ENCODE peak calls at places on chromosomes 16 and 17, in ten cellular contexts. L is kidney epithelial cell, Z is breast epithelium, H is A549, A is tibial artery, R is stomach, Y is kidney, V is GM23338, B is fibroblast of pulmonary artery, F is astrocyte of the spinal cord. D is an unnamed sample.
A peak's percentile ranks its signal among the peaks of the same experiment; 100 is the strongest.

GRCh38 chr16:4706871-4707270 is 13.5 kb downstream of the NUDT16L1 start:
- DNase-seq in L (no peak), Z (no peak), H (no peak), A (no peak), R (no peak), Y (peak; percentile 43), V (no peak), B (no peak), F (no peak), D (no peak)

GRCh38 chr16:83206426-83206825 is 579.7 kb downstream of the CDH13 start:
- DNase-seq in L (no peak), Z (no peak), H (no peak), A (no peak), R (no peak), Y (no peak), V (no peak), B (no peak), F (peak; percentile 6), D (peak; percentile 11)

GRCh38 chr16:29737713-29738112 is 8.1 kb downstream of the C16orf54 start:
- DNase-seq in L (no peak), Z (no peak), H (no peak), A (no peak), R (no peak), Y (no peak), V (no peak), B (no peak), F (no peak), D (no peak)

GRCh38 chr17:56913000-56913866 is 616 bp downstream of the TRIM25 start:
- DNase-seq in L (no peak), Z (no peak), H (no peak), A (no peak), R (no peak), Y (peak; percentile 79), V (peak; percentile 76), B (peak; percentile 10), F (no peak), D (no peak)

GRCh38 chr17:76709077-76709950 is 1.5 kb downstream of the MXRA7 start:
- DNase-seq in L (peak; percentile 97), Z (peak; percentile 63), H (peak; percentile 29), A (peak; percentile 98), R (peak; percentile 50), Y (peak; percentile 96), V (peak; percentile 42), B (peak; percentile 95), F (peak; percentile 99), D (peak; percentile 95)

GRCh38 chr17:64599187-64599676 is 62.9 kb downstream of the SMURF2 start:
- DNase-seq in L (no peak), Z (no peak), H (no peak), A (no peak), R (peak; percentile 32), Y (no peak), V (peak; percentile 28), B (no peak), F (peak; percentile 36), D (no peak)

GRCh38 chr16:67326472-67327309 is at the start of the genes KCTD19 and LRRC36:
- DNase-seq in L (no peak), Z (no peak), H (peak; percentile 80), A (peak; percentile 69), R (peak; percentile 78), Y (peak; percentile 83), V (peak; percentile 96), B (no peak), F (peak; percentile 20), D (peak; percentile 5)

GRCh38 chr17:70555723-70556122 is 386.4 kb downstream of the KCNJ2 start:
- DNase-seq in L (no peak), Z (no peak), H (no peak), A (no peak), R (no peak), Y (no peak), V (no peak), B (no peak), F (no peak), D (no peak)

GRCh38 chr17:50944902-50945720 is 79.0 kb upstream of the TOB1 start:
- DNase-seq in L (no peak), Z (peak; percentile 16), H (no peak), A (peak; percentile 56), R (no peak), Y (no peak), V (peak; percentile 37), B (no peak), F (no peak), D (no peak)
- H3K4me3 ChIP-seq in L (no peak overlapping the region), Z (peak overlapping the region; percentile 54), H (peak overlapping the region; percentile 53), A (peak overlapping the region; percentile 44), R (peak overlapping the region; percentile 38), Y (peak overlapping the region; percentile 56), V (peak overlapping the region; percentile 55), B (peak overlapping the region; percentile 24), F (no peak overlapping the region), D (no peak overlapping the region)

GRCh38 chr17:45722161-45722560 is 62.0 kb upstream of the CRHR1 start:
- DNase-seq in L (no peak), Z (no peak), H (peak; percentile 69), A (peak; percentile 15), R (no peak), Y (no peak), V (peak; percentile 77), B (no peak), F (no peak), D (no peak)
- TF ChIP-seq CTCF in L (peak; percentile 33), Z (no peak), H (peak; percentile 39), A (no peak), R (peak; percentile 14), Y (no peak), V (peak; percentile 82), B (peak; percentile 14), F (peak; percentile 25), D (peak; percentile 4)

GRCh38 chr17:42411321-42411820 is 11.7 kb downstream of the CAVIN1 start:
- DNase-seq in L (no peak), Z (peak; percentile 77), H (no peak), A (no peak), R (no peak), Y (no peak), V (no peak), B (no peak), F (no peak), D (no peak)

GRCh38 chr17:42409467-42410351 is 13.3 kb downstream of the CAVIN1 start:
- DNase-seq in L (no peak), Z (peak; percentile 96), H (peak; percentile 89), A (peak; percentile 95), R (peak; percentile 40), Y (no peak), V (no peak), B (peak; percentile 95), F (peak; percentile 84), D (peak; percentile 64)

GRCh38 chr17:42414782-42415409 is 8.2 kb downstream of the CAVIN1 start:
- DNase-seq in L (no peak), Z (peak; percentile 61), H (no peak), A (no peak), R (no peak), Y (no peak), V (no peak), B (no peak), F (no peak), D (no peak)

GRCh38 chr17:42413464-42414040 is 9.5 kb downstream of the CAVIN1 start:
- DNase-seq in L (no peak), Z (no peak), H (no peak), A (no peak), R (no peak), Y (no peak), V (no peak), B (no peak), F (no peak), D (no peak)

GRCh38 chr17:42411905-42412679 is 11.0 kb downstream of the CAVIN1 start:
- DNase-seq in L (no peak), Z (no peak), H (no peak), A (no peak), R (no peak), Y (no peak), V (no peak), B (no peak), F (no peak), D (no peak)
- H3K4me3 ChIP-seq in L (no peak overlapping the region), Z (peak overlapping the region; percentile 24), H (no peak overlapping the region), A (peak overlapping the region; percentile 11), R (no peak overlapping the region), Y (no peak overlapping the region), V (no peak overlapping the region), B (no peak overlapping the region), F (no peak overlapping the region), D (no peak overlapping the region)

GRCh38 chr16:79429276-79430128 is 171.0 kb downstream of the MAF start:
- DNase-seq in L (no peak), Z (no peak), H (no peak), A (peak; percentile 13), R (no peak), Y (no peak), V (no peak), B (no peak), F (no peak), D (no peak)
- TF ChIP-seq CTCF in L (no peak), Z (no peak), H (no peak), A (no peak), R (no peak), Y (no peak), V (no peak), B (no peak), F (no peak), D (no peak)

GRCh38 chr17:61816538-61816937 is 46.8 kb downstream of the BRIP1 start:
- DNase-seq in L (no peak), Z (no peak), H (no peak), A (no peak), R (no peak), Y (no peak), V (no peak), B (no peak), F (no peak), D (no peak)

GRCh38 chr17:61818225-61818624 is 45.1 kb downstream of the BRIP1 start:
- DNase-seq in L (no peak), Z (no peak), H (no peak), A (no peak), R (no peak), Y (no peak), V (no peak), B (no peak), F (no peak), D (no peak)

GRCh38 chr17:61817452-61817851 is 45.9 kb downstream of the BRIP1 start:
- DNase-seq in L (no peak), Z (no peak), H (no peak), A (no peak), R (no peak), Y (no peak), V (no peak), B (no peak), F (no peak), D (no peak)

GRCh38 chr17:61814485-61814884 is 48.8 kb downstream of the BRIP1 start:
- DNase-seq in L (no peak), Z (no peak), H (no peak), A (no peak), R (no peak), Y (no peak), V (no peak), B (no peak), F (no peak), D (no peak)

GRCh38 chr17:61815863-61816523 is 47.3 kb downstream of the BRIP1 start:
- DNase-seq in L (no peak), Z (no peak), H (no peak), A (no peak), R (no peak), Y (no peak), V (peak; percentile 10), B (no peak), F (no peak), D (no peak)
- H3K4me3 ChIP-seq in L (no peak overlapping the region), Z (no peak overlapping the region), H (no peak overlapping the region), A (no peak overlapping the region), R (no peak overlapping the region), Y (no peak overlapping the region), V (no peak overlapping the region), B (no peak overlapping the region), F (no peak overlapping the region), D (no peak overlapping the region)

GRCh38 chr16:3305109-3306068 is at the start of the genes TIGD7 and ZNF75A:
- DNase-seq in L (peak; percentile 53), Z (peak; percentile 71), H (peak; percentile 95), A (peak; percentile 87), R (peak; percentile 83), Y (peak; percentile 96), V (peak; percentile 96), B (peak; percentile 93), F (peak; percentile 94), D (peak; percentile 49)
- TF ChIP-seq CTCF in L (no peak), Z (peak; percentile 9), H (no peak), A (peak; percentile 21), R (no peak), Y (no peak), V (no peak), B (no peak), F (no peak), D (peak; percentile 5)